ENCODE peak calls at places on chromosomes 2 and 18, in six cellular contexts. Z, J, S, H, G and T are unnamed samples.

GRCh38 chr2:169965495-169965894 is 138.2 kb downstream of the UBR3 start:
- DNase-seq in Z (no peak), J (no peak), S (no peak), H (peak; percentile 37), G (no peak), T (peak; percentile 18)

GRCh38 chr2:88735853-88736252 is 44.4 kb downstream of the RPIA start:
- DNase-seq in Z (no peak), J (peak; percentile 15), S (no peak), H (no peak), G (peak; percentile 22), T (no peak)

GRCh38 chr2:144201868-144202468 is 318.0 kb downstream of the ZEB2 start:
- DNase-seq in Z (no peak), J (no peak), S (no peak), H (peak; percentile 37), G (no peak), T (peak; percentile 39)

GRCh38 chr2:219104107-219105050 is 43.7 kb upstream of the IHH start:
- DNase-seq in Z (no peak), J (peak; percentile 43), S (peak; percentile 60), H (peak; percentile 42), G (peak; percentile 67), T (peak; percentile 35)

GRCh38 chr18:13175754-13176210 is 42.8 kb upstream of the LDLRAD4 start:
- DNase-seq in Z (no peak), J (no peak), S (peak; percentile 28), H (no peak), G (no peak), T (no peak)

GRCh38 chr2:74181739-74182138 is 3.1 kb upstream of the MOB1A start:
- DNase-seq in Z (no peak), J (no peak), S (peak; percentile 94), H (no peak), G (peak; percentile 99), T (no peak)

GRCh38 chr2:152336854-152337510 is 2.0 kb downstream of the FMNL2 start:
- DNase-seq in Z (no peak), J (peak; percentile 16), S (no peak), H (peak; percentile 48), G (peak; percentile 28), T (peak; percentile 60)

GRCh38 chr18:44731160-44731865 is 50.6 kb downstream of the SETBP1 start:
- DNase-seq in Z (no peak), J (no peak), S (peak; percentile 47), H (no peak), G (peak; percentile 24), T (no peak)

GRCh38 chr2:206989306-206989705 is 50.0 kb downstream of the CPO start:
- DNase-seq in Z (no peak), J (peak; percentile 55), S (peak; percentile 51), H (no peak), G (peak; percentile 54), T (no peak)

GRCh38 chr2:121201796-121202195 is 83.2 kb downstream of the TFCP2L1 start:
- DNase-seq in Z (no peak), J (no peak), S (no peak), H (no peak), G (no peak), T (no peak)

GRCh38 chr2:67463810-67464209 is 66.7 kb downstream of the ETAA1 start:
- DNase-seq in Z (no peak), J (peak; percentile 79), S (no peak), H (no peak), G (no peak), T (no peak)

GRCh38 chr2:118847447-118848172 is at the start of gene EN1:
- DNase-seq in Z (no peak), J (peak; percentile 61), S (no peak), H (no peak), G (no peak), T (no peak)

GRCh38 chr18:34928068-34928753 is 113.0 kb upstream of the MAPRE2 start:
- DNase-seq in Z (no peak), J (no peak), S (no peak), H (no peak), G (no peak), T (no peak)

GRCh38 chr2:107195631-107196030 is 309.7 kb upstream of the ST6GAL2 start:
- DNase-seq in Z (no peak), J (no peak), S (no peak), H (no peak), G (no peak), T (no peak)

GRCh38 chr2:32798841-32799240 is 147.9 kb upstream of the LTBP1 start:
- DNase-seq in Z (no peak), J (no peak), S (no peak), H (no peak), G (no peak), T (no peak)

GRCh38 chr2:180664507-180664906 is 315.9 kb upstream of the UBE2E3 start:
- DNase-seq in Z (no peak), J (no peak), S (no peak), H (no peak), G (no peak), T (no peak)

GRCh38 chr2:167544602-167545001 is 656.3 kb downstream of the XIRP2 start:
- DNase-seq in Z (no peak), J (no peak), S (peak; percentile 6), H (no peak), G (no peak), T (no peak)

GRCh38 chr2:167551411-167551810 is 663.1 kb downstream of the XIRP2 start:
- DNase-seq in Z (no peak), J (no peak), S (no peak), H (no peak), G (no peak), T (no peak)

GRCh38 chr2:167553635-167554034 is 665.4 kb downstream of the XIRP2 start:
- DNase-seq in Z (no peak), J (no peak), S (no peak), H (no peak), G (no peak), T (no peak)

GRCh38 chr2:167548396-167548795 is 660.1 kb downstream of the XIRP2 start:
- DNase-seq in Z (no peak), J (no peak), S (no peak), H (no peak), G (no peak), T (no peak)

GRCh38 chr2:167550448-167550847 is 662.2 kb downstream of the XIRP2 start:
- DNase-seq in Z (no peak), J (no peak), S (peak; percentile 19), H (peak; percentile 2), G (peak; percentile 25), T (no peak)
- TF ChIP-seq CTCF in Z (no peak), J (peak; percentile 37), S (peak; percentile 29), H (peak; percentile 59), G (peak; percentile 42), T (peak; percentile 48)

DNA sequence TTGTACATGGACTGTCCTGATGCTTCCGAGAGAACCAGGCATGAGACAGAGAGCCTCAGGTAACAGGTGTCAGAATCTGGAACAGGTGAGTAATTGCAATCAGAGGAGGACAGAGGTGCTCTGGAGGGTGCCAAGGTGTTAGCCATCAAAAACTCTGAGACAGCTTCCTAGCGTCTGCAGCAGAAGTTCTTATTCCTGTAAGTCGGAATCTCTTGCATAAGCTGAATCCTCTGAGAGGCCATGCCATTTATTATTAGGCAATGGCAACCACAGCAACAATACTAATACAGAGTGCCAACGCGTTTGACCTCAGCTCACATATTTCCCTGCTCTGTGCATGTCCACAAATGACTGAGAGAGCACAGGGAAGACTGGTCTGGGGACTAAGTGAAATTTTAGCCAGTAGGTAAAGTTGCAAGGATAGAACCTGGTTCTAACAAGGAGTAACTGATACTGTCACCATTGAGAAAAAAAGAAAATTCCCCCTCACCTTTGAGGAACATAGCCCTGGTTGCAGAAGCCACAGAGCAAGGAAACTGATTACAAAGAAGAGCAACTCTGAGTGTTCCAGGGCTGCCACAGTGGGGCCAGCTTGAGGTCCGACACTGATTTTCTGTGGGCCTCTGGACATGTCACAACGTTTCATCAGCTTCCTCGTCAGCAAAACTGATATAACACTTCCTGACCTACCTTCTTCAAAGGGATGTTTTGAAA is 55.1 kb upstream of the ACSL3 start:
- DNase-seq in Z (no peak), J (peak; percentile 35), S (no peak), H (no peak), G (peak; percentile 22), T (no peak)
- TF ChIP-seq CTCF in Z (no peak), J (no peak), S (no peak), H (no peak), G (no peak), T (no peak)

GRCh38 chr2:200297100-200297499 is 9.4 kb upstream of the SPATS2L start:
- DNase-seq in Z (no peak), J (no peak), S (no peak), H (no peak), G (no peak), T (no peak)
- TF ChIP-seq CTCF in Z (no peak), J (no peak), S (no peak), H (no peak), G (no peak), T (no peak)

GRCh38 chr18:77143196-77143595 is 10.6 kb upstream of the MBP start:
- DNase-seq in Z (no peak), J (no peak), S (no peak), H (no peak), G (no peak), T (no peak)

GRCh38 chr18:77140030-77140429 is 7.4 kb upstream of the MBP start:
- DNase-seq in Z (no peak), J (no peak), S (no peak), H (no peak), G (no peak), T (no peak)

GRCh38 chr18:77140439-77141109 is 8.0 kb upstream of the MBP start:
- DNase-seq in Z (peak; percentile 52), J (no peak), S (no peak), H (no peak), G (no peak), T (no peak)

GRCh38 chr18:77139619-77140018 is 7.0 kb upstream of the MBP start:
- DNase-seq in Z (no peak), J (no peak), S (no peak), H (no peak), G (no peak), T (no peak)

DNA sequence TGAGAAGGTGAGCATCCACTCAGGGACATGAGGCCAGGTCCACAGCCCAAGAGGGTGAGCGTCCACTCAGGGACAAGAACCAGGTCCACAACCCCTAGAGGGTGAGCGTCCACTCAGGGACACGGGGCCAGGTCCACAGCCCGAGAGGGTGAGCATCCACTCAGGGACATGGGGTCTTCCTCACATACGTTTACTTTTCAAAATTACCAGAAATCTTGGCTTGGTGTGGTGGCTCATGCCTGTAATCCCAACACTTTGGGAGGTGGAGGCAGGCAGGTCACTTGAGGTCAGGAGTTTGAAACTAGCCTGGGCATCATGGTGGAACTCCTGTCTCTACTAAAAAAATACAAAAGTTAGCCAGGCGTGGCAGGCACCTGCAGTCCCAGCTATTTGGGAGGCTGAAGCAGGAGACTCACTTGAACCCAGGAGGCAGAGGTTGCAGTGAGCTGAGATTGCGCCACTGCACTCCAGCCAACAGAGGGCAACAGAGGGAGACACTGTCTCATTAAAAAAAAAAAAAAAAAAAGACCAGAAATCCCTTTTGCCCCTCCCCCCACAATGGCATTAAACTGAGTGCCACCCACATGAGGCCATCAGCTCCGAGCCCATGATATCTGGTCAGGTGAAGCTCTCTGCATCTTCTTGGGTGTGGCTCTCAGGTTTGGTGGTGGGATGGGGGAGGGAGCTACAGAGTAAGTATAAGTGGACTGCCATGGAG is 9.0 kb upstream of the MBP start:
- DNase-seq in Z (no peak), J (no peak), S (no peak), H (no peak), G (no peak), T (no peak)
- TF ChIP-seq CTCF in Z (no peak), J (peak; percentile 61), S (peak; percentile 8), H (peak; percentile 19), G (no peak), T (peak; percentile 25)

GRCh38 chr2:19649107-19649506 is 252.7 kb downstream of the TTC32 start:
- DNase-seq in Z (no peak), J (no peak), S (no peak), H (peak; percentile 33), G (no peak), T (peak; percentile 57)
- TF ChIP-seq CTCF in Z (no peak), J (no peak), S (no peak), H (peak; percentile 33), G (no peak), T (peak; percentile 41)